ENCODE peak calls at places on chromosomes 11 and 22, in six cellular contexts. One of them, this sample, is unnamed.
A peak's percentile ranks its signal among the peaks of the same experiment; 100 is the strongest.

GRCh38 chr11:112748713-112749481 is 212.3 kb upstream of the NCAM1 start:
- DNase-seq in M059J: no peak
- DNase-seq in HL-60: no peak
- DNase-seq in HS-5: no peak
- DNase-seq in activated T-cell treated with anti-CD3 and anti-CD28 coated beads, Interleukin-2, amount 50 U/mL, for 4 hours: no peak
- DNase-seq in Caki2: no peak
- DNase-seq in this sample: no peak

GRCh38 chr11:10307411-10308207 is 2.7 kb downstream of the ADM start:
- DNase-seq in M059J: peak; percentile 96
- DNase-seq in HL-60: peak; percentile 69
- DNase-seq in HS-5: peak; percentile 82
- DNase-seq in activated T-cell treated with anti-CD3 and anti-CD28 coated beads, Interleukin-2, amount 50 U/mL, for 4 hours: peak; percentile 90
- DNase-seq in Caki2: peak; percentile 99
- DNase-seq in this sample: no peak

GRCh38 chr22:45429424-45429823 is 15.9 kb downstream of the RIBC2 start:
- DNase-seq in M059J: no peak
- DNase-seq in HL-60: no peak
- DNase-seq in HS-5: no peak
- DNase-seq in activated T-cell treated with anti-CD3 and anti-CD28 coated beads, Interleukin-2, amount 50 U/mL, for 4 hours: no peak
- DNase-seq in Caki2: no peak
- DNase-seq in this sample: no peak

GRCh38 chr11:36035454-36035853 is 91.6 kb downstream of the LDLRAD3 start:
- DNase-seq in M059J: peak; percentile 38
- DNase-seq in HL-60: no peak
- DNase-seq in HS-5: no peak
- DNase-seq in activated T-cell treated with anti-CD3 and anti-CD28 coated beads, Interleukin-2, amount 50 U/mL, for 4 hours: no peak
- DNase-seq in Caki2: no peak
- DNase-seq in this sample: no peak

GRCh38 chr11:64842851-64843841 is 1.3 kb downstream of the CDC42BPG start:
- DNase-seq in M059J: peak; percentile 63
- DNase-seq in HL-60: no peak
- DNase-seq in HS-5: no peak
- DNase-seq in activated T-cell treated with anti-CD3 and anti-CD28 coated beads, Interleukin-2, amount 50 U/mL, for 4 hours: no peak
- DNase-seq in Caki2: peak; percentile 56
- DNase-seq in this sample: no peak

GRCh38 chr22:36540867-36541642 is 12.1 kb upstream of the EIF3D start:
- DNase-seq in M059J: peak; percentile 88
- DNase-seq in HL-60: no peak
- DNase-seq in HS-5: no peak
- DNase-seq in activated T-cell treated with anti-CD3 and anti-CD28 coated beads, Interleukin-2, amount 50 U/mL, for 4 hours: no peak
- DNase-seq in Caki2: peak; percentile 73
- DNase-seq in this sample: no peak

GRCh38 chr11:118621071-118621815 is 13.8 kb downstream of the PHLDB1 start:
- DNase-seq in M059J: peak; percentile 94
- DNase-seq in HL-60: peak; percentile 66
- DNase-seq in HS-5: no peak
- DNase-seq in activated T-cell treated with anti-CD3 and anti-CD28 coated beads, Interleukin-2, amount 50 U/mL, for 4 hours: no peak
- DNase-seq in Caki2: peak; percentile 88
- DNase-seq in this sample: peak; percentile 57

GRCh38 chr22:35930933-35931332 is 97.7 kb downstream of the RBFOX2 start:
- DNase-seq in M059J: peak; percentile 68
- DNase-seq in HL-60: no peak
- DNase-seq in HS-5: peak; percentile 37
- DNase-seq in activated T-cell treated with anti-CD3 and anti-CD28 coated beads, Interleukin-2, amount 50 U/mL, for 4 hours: no peak
- DNase-seq in Caki2: peak; percentile 58
- DNase-seq in this sample: no peak

GRCh38 chr11:125063429-125064043 is 431 bp downstream of the SLC37A2 start:
- DNase-seq in M059J: no peak
- DNase-seq in HL-60: no peak
- DNase-seq in HS-5: no peak
- DNase-seq in activated T-cell treated with anti-CD3 and anti-CD28 coated beads, Interleukin-2, amount 50 U/mL, for 4 hours: no peak
- DNase-seq in Caki2: no peak
- DNase-seq in this sample: no peak

GRCh38 chr22:37053310-37054077 is 2.0 kb downstream of the KCTD17 start:
- DNase-seq in M059J: no peak
- DNase-seq in HL-60: no peak
- DNase-seq in HS-5: no peak
- DNase-seq in activated T-cell treated with anti-CD3 and anti-CD28 coated beads, Interleukin-2, amount 50 U/mL, for 4 hours: no peak
- DNase-seq in Caki2: no peak
- DNase-seq in this sample: no peak

GRCh38 chr22:23225724-23226496 is 45.6 kb downstream of the BCR start:
- DNase-seq in M059J: peak; percentile 70
- DNase-seq in HL-60: no peak
- DNase-seq in HS-5: no peak
- DNase-seq in activated T-cell treated with anti-CD3 and anti-CD28 coated beads, Interleukin-2, amount 50 U/mL, for 4 hours: no peak
- DNase-seq in Caki2: peak; percentile 62
- DNase-seq in this sample: no peak

GRCh38 chr11:24833598-24833997 is 336.7 kb downstream of the LUZP2 start:
- DNase-seq in M059J: no peak
- DNase-seq in HL-60: no peak
- DNase-seq in HS-5: no peak
- DNase-seq in activated T-cell treated with anti-CD3 and anti-CD28 coated beads, Interleukin-2, amount 50 U/mL, for 4 hours: no peak
- DNase-seq in Caki2: no peak
- DNase-seq in this sample: no peak

GRCh38 chr11:110148775-110149744 is 55.9 kb downstream of the ZC3H12C start:
- DNase-seq in M059J: peak; percentile 91
- DNase-seq in HL-60: no peak
- DNase-seq in HS-5: peak; percentile 56
- DNase-seq in activated T-cell treated with anti-CD3 and anti-CD28 coated beads, Interleukin-2, amount 50 U/mL, for 4 hours: no peak
- DNase-seq in Caki2: peak; percentile 74
- DNase-seq in this sample: no peak

GRCh38 chr11:776459-777287 is 614 bp downstream of the GATD1 start:
- DNase-seq in M059J: peak; percentile 31
- DNase-seq in HL-60: peak; percentile 63
- DNase-seq in HS-5: no peak
- DNase-seq in activated T-cell treated with anti-CD3 and anti-CD28 coated beads, Interleukin-2, amount 50 U/mL, for 4 hours: no peak
- DNase-seq in Caki2: peak; percentile 15
- DNase-seq in this sample: no peak

GRCh38 chr11:279040-279965 is 1.1 kb downstream of the NLRP6 start:
- DNase-seq in M059J: no peak
- DNase-seq in HL-60: no peak
- DNase-seq in HS-5: no peak
- DNase-seq in activated T-cell treated with anti-CD3 and anti-CD28 coated beads, Interleukin-2, amount 50 U/mL, for 4 hours: no peak
- DNase-seq in Caki2: no peak
- DNase-seq in this sample: no peak

GRCh38 chr11:106961518-106961917 is 56.8 kb downstream of the GUCY1A2 start:
- DNase-seq in M059J: peak; percentile 80
- DNase-seq in HL-60: no peak
- DNase-seq in HS-5: peak; percentile 91
- DNase-seq in activated T-cell treated with anti-CD3 and anti-CD28 coated beads, Interleukin-2, amount 50 U/mL, for 4 hours: no peak
- DNase-seq in Caki2: peak; percentile 69
- DNase-seq in this sample: no peak

GRCh38 chr22:45453764-45454163 is 40.3 kb downstream of the RIBC2 start:
- DNase-seq in M059J: no peak
- DNase-seq in HL-60: no peak
- DNase-seq in HS-5: no peak
- DNase-seq in activated T-cell treated with anti-CD3 and anti-CD28 coated beads, Interleukin-2, amount 50 U/mL, for 4 hours: no peak
- DNase-seq in Caki2: no peak
- DNase-seq in this sample: no peak

GRCh38 chr11:102110761-102111010 is 439 bp downstream of the YAP1 start:
- DNase-seq in M059J: no peak
- DNase-seq in HL-60: no peak
- DNase-seq in HS-5: no peak
- DNase-seq in activated T-cell treated with anti-CD3 and anti-CD28 coated beads, Interleukin-2, amount 50 U/mL, for 4 hours: no peak
- DNase-seq in Caki2: peak; percentile 26
- DNase-seq in this sample: no peak

GRCh38 chr22:29167032-29167911 is 38.4 kb upstream of the EMID1 start:
- DNase-seq in M059J: peak; percentile 48
- DNase-seq in HL-60: peak; percentile 90
- DNase-seq in HS-5: no peak
- DNase-seq in activated T-cell treated with anti-CD3 and anti-CD28 coated beads, Interleukin-2, amount 50 U/mL, for 4 hours: no peak
- DNase-seq in Caki2: no peak
- DNase-seq in this sample: no peak

GRCh38 chr11:45663486-45664375 is 1.7 kb downstream of the CHST1 start:
- DNase-seq in M059J: peak; percentile 47
- DNase-seq in HL-60: no peak
- DNase-seq in HS-5: no peak
- DNase-seq in activated T-cell treated with anti-CD3 and anti-CD28 coated beads, Interleukin-2, amount 50 U/mL, for 4 hours: no peak
- DNase-seq in Caki2: peak; percentile 16
- DNase-seq in this sample: no peak

GRCh38 chr11:70456921-70457532 is 58.7 kb downstream of the CTTN start:
- DNase-seq in M059J: peak; percentile 36
- DNase-seq in HL-60: no peak
- DNase-seq in HS-5: no peak
- DNase-seq in activated T-cell treated with anti-CD3 and anti-CD28 coated beads, Interleukin-2, amount 50 U/mL, for 4 hours: no peak
- DNase-seq in Caki2: no peak
- DNase-seq in this sample: no peak

GRCh38 chr11:74646215-74646614 is 53.8 kb downstream of the POLD3 start:
- DNase-seq in M059J: no peak
- DNase-seq in HL-60: no peak
- DNase-seq in HS-5: no peak
- DNase-seq in activated T-cell treated with anti-CD3 and anti-CD28 coated beads, Interleukin-2, amount 50 U/mL, for 4 hours: no peak
- DNase-seq in Caki2: no peak
- DNase-seq in this sample: no peak

GRCh38 chr22:20439556-20439927 is 1.9 kb upstream of the SCARF2 start:
- DNase-seq in M059J: no peak
- DNase-seq in HL-60: no peak
- DNase-seq in HS-5: no peak
- DNase-seq in activated T-cell treated with anti-CD3 and anti-CD28 coated beads, Interleukin-2, amount 50 U/mL, for 4 hours: no peak
- DNase-seq in Caki2: no peak
- DNase-seq in this sample: no peak

GRCh38 chr22:47798229-47798628 is 1035.8 kb downstream of the TBC1D22A start:
- DNase-seq in M059J: no peak
- DNase-seq in HL-60: no peak
- DNase-seq in HS-5: no peak
- DNase-seq in activated T-cell treated with anti-CD3 and anti-CD28 coated beads, Interleukin-2, amount 50 U/mL, for 4 hours: no peak
- DNase-seq in Caki2: no peak
- DNase-seq in this sample: no peak

GRCh38 chr22:21942939-21943338 is 9.7 kb downstream of the PPM1F start:
- DNase-seq in M059J: no peak
- DNase-seq in HL-60: no peak
- DNase-seq in HS-5: no peak
- DNase-seq in activated T-cell treated with anti-CD3 and anti-CD28 coated beads, Interleukin-2, amount 50 U/mL, for 4 hours: no peak
- DNase-seq in Caki2: no peak
- DNase-seq in this sample: no peak

GRCh38 chr11:64490562-64491216 is 100.3 kb upstream of the SLC22A12 start:
- DNase-seq in M059J: no peak
- DNase-seq in HL-60: no peak
- DNase-seq in HS-5: no peak
- DNase-seq in activated T-cell treated with anti-CD3 and anti-CD28 coated beads, Interleukin-2, amount 50 U/mL, for 4 hours: no peak
- DNase-seq in Caki2: no peak
- DNase-seq in this sample: peak; percentile 43

GRCh38 chr22:41934284-41935014 is 7.8 kb upstream of the TNFRSF13C start:
- DNase-seq in M059J: no peak
- DNase-seq in HL-60: no peak
- DNase-seq in HS-5: no peak
- DNase-seq in activated T-cell treated with anti-CD3 and anti-CD28 coated beads, Interleukin-2, amount 50 U/mL, for 4 hours: no peak
- DNase-seq in Caki2: no peak
- DNase-seq in this sample: no peak

GRCh38 chr22:31752096-31752847 is 1.5 kb upstream of the DEPDC5 start:
- DNase-seq in M059J: no peak
- DNase-seq in HL-60: no peak
- DNase-seq in HS-5: no peak
- DNase-seq in activated T-cell treated with anti-CD3 and anti-CD28 coated beads, Interleukin-2, amount 50 U/mL, for 4 hours: no peak
- DNase-seq in Caki2: no peak
- DNase-seq in this sample: no peak

GRCh38 chr11:130817608-130817944 is 98.7 kb downstream of the SNX19 start:
- DNase-seq in M059J: peak; percentile 51
- DNase-seq in HL-60: peak; percentile 0
- DNase-seq in HS-5: no peak
- DNase-seq in activated T-cell treated with anti-CD3 and anti-CD28 coated beads, Interleukin-2, amount 50 U/mL, for 4 hours: no peak
- DNase-seq in Caki2: no peak
- DNase-seq in this sample: no peak

GRCh38 chr11:69148806-69149205 is 6.9 kb upstream of the SMIM38 start:
- DNase-seq in M059J: no peak
- DNase-seq in HL-60: no peak
- DNase-seq in HS-5: no peak
- DNase-seq in activated T-cell treated with anti-CD3 and anti-CD28 coated beads, Interleukin-2, amount 50 U/mL, for 4 hours: no peak
- DNase-seq in Caki2: no peak
- DNase-seq in this sample: no peak

GRCh38 chr11:126799974-126800373 is 200.6 kb downstream of the KIRREL3 start:
- DNase-seq in M059J: peak; percentile 17
- DNase-seq in HL-60: no peak
- DNase-seq in HS-5: peak; percentile 33
- DNase-seq in activated T-cell treated with anti-CD3 and anti-CD28 coated beads, Interleukin-2, amount 50 U/mL, for 4 hours: no peak
- DNase-seq in Caki2: no peak
- DNase-seq in this sample: no peak

This sample was measured in NCI-H1417 treated with DMSO at 0.1 percent for 48 hours.